ENCODE peak calls at places on chromosome 11, in seven cellular contexts. A is stimulated activated CD8-positive, alpha-beta memory T cell treated with anti-CD3 and anti-CD28 coated beads, Interleukin-4, amount 100 ng/mL, for 24 hours; M is posterior cingulate gyrus; F is left kidney; J is neuronal stem cell; Y is frontal cortex; P is WTC11. R is an unnamed sample.

GRCh38 chr11:31912808-31913207 is 101.7 kb upstream of the PAX6 start:
- DNase-seq in A (no peak), M (no peak), F (no peak), J (no peak), Y (no peak), P (no peak), R (no peak)

GRCh38 chr11:67278939-67279588 is 10.0 kb upstream of the ANKRD13D start:
- DNase-seq in A (no peak), M (no peak), F (no peak), J (no peak), Y (no peak), P (no peak), R (peak)

GRCh38 chr11:108897071-108897481 is 232.2 kb downstream of the DDX10 start:
- DNase-seq in A (no peak), M (no peak), F (no peak), J (peak), Y (no peak), P (no peak), R (no peak)

GRCh38 chr11:70078796-70079616 is 889 bp downstream of the ANO1 start:
- DNase-seq in A (no peak), M (no peak), F (no peak), J (no peak), Y (no peak), P (peak), R (no peak)

GRCh38 chr11:2830030-2830812 is 55.4 kb downstream of the CDKN1C start:
- DNase-seq in A (no peak), M (no peak), F (no peak), J (no peak), Y (no peak), P (no peak), R (peak)

GRCh38 chr11:17734986-17735822 is 623 bp downstream of the KCNC1 start:
- DNase-seq in A (peak), M (no peak), F (peak), J (peak), Y (peak), P (peak), R (peak)

GRCh38 chr11:61899146-61899841 is 7.9 kb upstream of the FADS3 start:
- DNase-seq in A (peak), M (peak), F (peak), J (peak), Y (peak), P (peak), R (peak)

GRCh38 chr11:122197055-122197987 is 81.3 kb upstream of the BLID start:
- DNase-seq in A (no peak), M (no peak), F (no peak), J (no peak), Y (no peak), P (no peak), R (peak)

GRCh38 chr11:122141757-122142156 is 25.7 kb upstream of the BLID start:
- DNase-seq in A (no peak), M (no peak), F (peak), J (no peak), Y (no peak), P (no peak), R (no peak)

GRCh38 chr11:118438314-118438931 is 2.1 kb downstream of the KMT2A start:
- DNase-seq in A (peak), M (peak), F (peak), J (no peak), Y (peak), P (peak), R (no peak)